ENCODE peak calls at places on chromosomes 11 and 22, in eight cellular contexts. V is G401; S is T-helper 9 cell; R is naive thymus-derived CD4-positive, alpha-beta T cell; C is hippocampal formation; O is right cardiac atrium; L is midbrain; K is central memory CD4-positive, alpha-beta T cell. T is an unnamed sample.

GRCh38 chr22:37237371-37238268 is 6.4 kb downstream of the RAC2 start:
- DNase-seq in O (peak), K (no peak), L (no peak), S (no peak), V (no peak), R (peak), C (no peak), T (no peak)

GRCh38 chr11:57432017-57432590 is 5.2 kb upstream of the SLC43A3 start:
- DNase-seq in S (no peak), K (no peak), V (no peak), C (peak), O (no peak), L (no peak), R (no peak), T (no peak)

GRCh38 chr11:61917357-61918109 is at the start of gene RAB3IL1:
- DNase-seq in O (peak), K (no peak), S (no peak), R (no peak), C (peak), L (peak), V (no peak), T (no peak)

GRCh38 chr11:43738600-43739409 is 58.3 kb downstream of the HSD17B12 start:
- DNase-seq in K (no peak), O (no peak), L (no peak), C (no peak), S (no peak), R (no peak), V (no peak), T (no peak)

GRCh38 chr22:27512283-27512761 is 289.2 kb downstream of the MN1 start:
- DNase-seq in K (no peak), R (no peak), S (no peak), O (peak), C (no peak), L (no peak), V (no peak), T (no peak)

GRCh38 chr11:70433038-70433437 is 34.7 kb downstream of the CTTN start:
- DNase-seq in R (no peak), O (peak), L (no peak), C (no peak), V (no peak), K (no peak), S (no peak), T (no peak)

GRCh38 chr11:129814244-129814992 is 1.2 kb upstream of the TMEM45B start:
- DNase-seq in C (no peak), S (peak), R (peak), K (peak), V (no peak), O (no peak), L (no peak), T (no peak)

GRCh38 chr22:48198489-48199459 is 1436.3 kb downstream of the TBC1D22A start:
- DNase-seq in O (no peak), L (no peak), C (no peak), S (no peak), R (no peak), V (no peak), K (no peak), T (no peak)

GRCh38 chr11:12606597-12606996 is 67.6 kb upstream of the TEAD1 start:
- DNase-seq in V (no peak), L (no peak), S (no peak), K (no peak), O (no peak), C (no peak), R (no peak), T (no peak)

GRCh38 chr11:61616443-61616842 is 35.6 kb upstream of the SYT7 start:
- DNase-seq in C (no peak), V (no peak), O (no peak), K (no peak), L (no peak), S (no peak), R (no peak), T (no peak)

GRCh38 chr22:26466196-26466595 is 17.4 kb downstream of the HPS4 start:
- DNase-seq in O (no peak), V (peak), S (no peak), R (no peak), K (no peak), L (no peak), C (no peak), T (no peak)

GRCh38 chr22:37818397-37819099 is 4.6 kb upstream of the GALR3 start:
- DNase-seq in L (no peak), O (peak), R (peak), V (peak), S (peak), K (peak), C (no peak), T (no peak)

GRCh38 chr11:105432241-105432995 is 177.5 kb upstream of the GRIA4 start:
- DNase-seq in L (no peak), K (no peak), C (no peak), S (no peak), R (no peak), O (no peak), V (no peak), T (no peak)

GRCh38 chr11:115476463-115477286 is 27.5 kb downstream of the CADM1 start:
- DNase-seq in R (no peak), K (no peak), O (no peak), V (no peak), L (no peak), C (no peak), S (no peak), T (no peak)

GRCh38 chr22:32558681-32559355 is 84.2 kb downstream of the FBXO7 start:
- DNase-seq in R (no peak), K (no peak), O (peak), C (no peak), S (no peak), L (no peak), V (no peak), T (no peak)

GRCh38 chr22:39600491-39601179 is 30.1 kb downstream of the CACNA1I start:
- DNase-seq in S (no peak), R (no peak), O (no peak), K (no peak), C (no peak), V (no peak), L (no peak), T (no peak)

GRCh38 chr11:111372538-111372937 is 6.5 kb downstream of the POU2AF1 start:
- DNase-seq in R (no peak), V (no peak), L (peak), O (no peak), C (no peak), K (no peak), S (no peak), T (no peak)

GRCh38 chr22:16958475-16958874 is 49.5 kb downstream of the GAB4 start:
- DNase-seq in V (no peak), O (no peak), C (no peak), S (no peak), R (no peak), L (no peak), K (no peak), T (no peak)

GRCh38 chr11:129428027-129428426 is 52.4 kb downstream of the BARX2 start:
- DNase-seq in S (no peak), K (no peak), C (no peak), O (no peak), V (no peak), L (no peak), R (no peak), T (no peak)

GRCh38 chr22:21642584-21643448 is 714 bp downstream of the SDF2L1 start:
- DNase-seq in K (peak), R (peak), L (peak), S (peak), O (peak), C (peak), V (peak), T (no peak)

GRCh38 chr22:40043086-40043485 is 48.3 kb downstream of the FAM83F start:
- DNase-seq in S (no peak), O (no peak), R (no peak), C (no peak), K (no peak), L (no peak), V (peak), T (peak)

GRCh38 chr11:47980093-47980906 is at the start of gene PTPRJ:
- DNase-seq in R (peak), V (peak), S (peak), K (peak), L (peak), C (peak), O (peak), T (no peak)

GRCh38 chr11:62398011-62398994 is 20.5 kb upstream of the SCGB1A1 start:
- DNase-seq in C (no peak), K (no peak), R (no peak), V (no peak), L (no peak), S (no peak), O (peak), T (no peak)

GRCh38 chr22:50676211-50676636 is 3.6 kb downstream of the SHANK3 start:
- DNase-seq in C (no peak), R (no peak), L (no peak), V (no peak), S (no peak), K (no peak), O (no peak), T (no peak)

GRCh38 chr11:129698212-129698611 is 117.4 kb upstream of the TMEM45B start:
- DNase-seq in O (no peak), S (no peak), R (no peak), V (no peak), C (no peak), L (no peak), K (no peak), T (no peak)

GRCh38 chr22:37659897-37660708 is 1.6 kb downstream of the PDXP start:
- DNase-seq in K (no peak), C (no peak), L (no peak), O (no peak), S (no peak), R (no peak), V (peak), T (no peak)

GRCh38 chr11:96524475-96524874 is 134.7 kb downstream of the JRKL start:
- DNase-seq in V (no peak), R (no peak), O (no peak), C (no peak), S (no peak), K (no peak), L (no peak), T (no peak)

GRCh38 chr11:2655834-2656622 is 43.8 kb downstream of the KCNQ1OT1 start:
- DNase-seq in L (no peak), S (no peak), C (no peak), V (no peak), R (no peak), O (no peak), K (no peak), T (no peak)